ENCODE peak calls at places on chromosomes 16 and 17, in four cellular contexts. I, E, Z and B are unnamed samples.

GRCh38 chr17:78421534-78422266 is 43.3 kb downstream of the PGS1 start:
- DNase-seq in I (peak), Z (peak), E (peak), B (peak)

GRCh38 chr17:17892009-17892408 is 55.2 kb upstream of the SREBF1 start:
- DNase-seq in Z (no peak), E (no peak), I (no peak), B (no peak)

GRCh38 chr17:78001182-78001581 is 42.7 kb downstream of the TNRC6C start:
- DNase-seq in Z (no peak), I (no peak), E (no peak), B (no peak)

GRCh38 chr17:41680426-41681040 is 8.2 kb upstream of the EIF1 start:
- DNase-seq in I (no peak), Z (no peak), E (no peak), B (no peak)

GRCh38 chr17:50279181-50279526 is 4.9 kb downstream of the TMEM92 start:
- DNase-seq in I (no peak), E (no peak), Z (no peak), B (peak)

GRCh38 chr16:83717814-83718213 is 90.0 kb upstream of the HSBP1 start:
- DNase-seq in Z (no peak), E (no peak), I (no peak), B (no peak)

GRCh38 chr17:32558997-32559650 is 72.3 kb downstream of the CDK5R1 start:
- DNase-seq in E (no peak), I (peak), Z (peak), B (peak)

GRCh38 chr17:59199398-59199797 is 10.4 kb upstream of the SMG8 start:
- DNase-seq in I (no peak), E (no peak), Z (no peak), B (no peak)

GRCh38 chr16:1923299-1924034 is 5.3 kb upstream of the HS3ST6 start:
- DNase-seq in Z (no peak), E (peak), I (peak), B (no peak)

GRCh38 chr17:33266116-33266515 is 27.0 kb downstream of the ASIC2 start:
- DNase-seq in E (no peak), Z (no peak), I (no peak), B (no peak)

GRCh38 chr17:42023524-42024349 is 3.8 kb downstream of the NKIRAS2 start:
- DNase-seq in I (peak), Z (no peak), E (no peak), B (no peak)

GRCh38 chr16:57660715-57661463 is 7.2 kb upstream of the ADGRG3 start:
- DNase-seq in E (no peak), I (peak), Z (no peak), B (no peak)

DNA sequence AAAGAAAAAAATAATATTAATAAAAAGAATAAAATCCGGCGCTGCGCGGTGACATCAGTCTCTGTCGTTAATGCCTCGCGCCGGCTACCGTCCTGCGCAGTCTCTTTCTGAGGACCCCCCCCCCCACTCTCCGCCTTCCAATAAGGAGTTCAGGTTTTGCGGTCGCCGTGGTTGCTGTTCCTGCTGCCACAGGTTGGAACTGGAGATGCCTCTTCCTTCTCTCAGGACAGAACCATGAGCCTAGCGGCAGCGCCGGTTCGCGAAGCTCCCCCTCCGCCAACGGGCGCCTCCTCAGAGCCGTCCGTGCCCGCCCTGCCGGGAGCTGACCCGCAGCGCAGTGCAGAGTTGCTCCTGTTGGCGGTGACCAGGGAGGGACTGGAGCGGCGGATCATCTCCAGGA is 2093.4 kb downstream of the TP53TG3F start:
- DNase-seq in I (peak), Z (no peak), E (no peak), B (no peak)
- TF ChIP-seq TAF1 in I (no peak), Z (no peak), E (no peak), B (no peak)

GRCh38 chr16:53207810-53208752 is 153.3 kb downstream of the CHD9 start:
- DNase-seq in I (peak), Z (peak), E (peak), B (peak)
- TF ChIP-seq POLR2A in I (peak), Z (peak), E (peak), B (peak)

GRCh38 chr16:85316944-85317343 is 204.7 kb upstream of the CIBAR2 start:
- DNase-seq in I (peak), Z (no peak), E (no peak), B (no peak)

GRCh38 chr16:85317704-85318103 is 205.4 kb upstream of the CIBAR2 start:
- DNase-seq in Z (no peak), I (no peak), E (no peak), B (no peak)

GRCh38 chr16:85315871-85316270 is 203.6 kb upstream of the CIBAR2 start:
- DNase-seq in I (no peak), E (no peak), Z (no peak), B (no peak)

GRCh38 chr16:85314633-85315032 is 202.4 kb upstream of the CIBAR2 start:
- DNase-seq in I (no peak), Z (no peak), E (no peak), B (no peak)

DNA sequence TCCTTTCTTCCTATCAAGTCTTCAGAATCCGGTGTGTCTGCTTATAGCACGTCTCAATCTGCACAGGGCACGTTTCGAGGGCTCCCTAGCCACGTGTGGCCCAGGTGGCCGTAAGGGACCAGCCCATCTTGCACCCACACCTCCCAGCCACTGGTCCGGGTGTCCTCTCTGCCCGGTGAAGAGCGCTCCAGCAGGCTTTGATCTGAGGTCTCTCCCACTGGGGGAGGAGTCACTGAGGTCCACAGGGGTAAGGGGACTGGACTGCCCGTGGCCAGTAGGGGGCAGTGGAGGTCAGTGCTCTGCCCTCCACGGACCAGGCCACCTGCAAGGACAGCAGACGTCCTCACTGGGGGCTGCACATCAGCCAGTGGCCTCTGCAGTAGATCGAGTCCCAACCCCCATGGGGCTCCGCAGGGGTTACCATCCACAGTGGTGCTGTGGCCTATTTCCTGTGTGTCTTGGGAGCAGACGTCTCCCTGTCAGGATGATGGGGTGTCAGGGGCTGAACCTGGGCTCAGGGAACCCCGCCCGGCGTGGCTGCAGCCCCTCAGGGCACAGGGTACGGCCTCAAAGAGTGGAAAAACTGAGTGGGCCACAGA is 204.1 kb upstream of the CIBAR2 start:
- DNase-seq in I (peak), E (peak), Z (no peak), B (peak)
- TF ChIP-seq TAF1 in I (no peak), E (no peak), Z (no peak), B (no peak)

GRCh38 chr17:39276113-39276512 is 50.4 kb upstream of the STAC2 start:
- DNase-seq in I (no peak), E (no peak), Z (no peak), B (no peak)

GRCh38 chr17:39283098-39283497 is 57.4 kb upstream of the STAC2 start:
- DNase-seq in I (no peak), E (no peak), Z (no peak), B (no peak)

GRCh38 chr17:39277110-39277509 is 51.4 kb upstream of the STAC2 start:
- DNase-seq in E (no peak), Z (peak), I (no peak), B (no peak)

GRCh38 chr17:39283896-39284295 is 58.2 kb upstream of the STAC2 start:
- DNase-seq in Z (no peak), E (no peak), I (no peak), B (no peak)

DNA sequence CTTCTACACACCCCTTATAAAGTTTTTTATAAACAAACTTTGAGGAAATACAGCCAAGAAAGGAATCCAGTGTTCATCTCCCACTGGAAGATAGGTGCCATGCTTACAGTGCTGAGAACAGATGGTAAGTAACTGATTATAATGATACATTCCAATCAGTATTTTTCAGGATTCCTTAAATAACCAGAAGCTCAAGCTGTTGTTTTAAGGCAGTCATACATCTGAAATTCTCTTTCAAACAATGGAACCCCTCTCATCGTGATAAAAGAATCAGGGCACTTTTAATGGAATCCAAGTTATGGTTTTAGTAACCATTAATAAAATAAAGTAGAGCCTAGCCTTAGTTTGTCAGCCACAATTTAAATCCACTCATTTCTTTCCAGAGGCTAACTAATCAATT is 56.1 kb upstream of the STAC2 start:
- DNase-seq in I (peak), E (no peak), Z (no peak), B (no peak)
- TF ChIP-seq POLR2A in I (no peak), E (no peak), Z (no peak), B (no peak)

DNA sequence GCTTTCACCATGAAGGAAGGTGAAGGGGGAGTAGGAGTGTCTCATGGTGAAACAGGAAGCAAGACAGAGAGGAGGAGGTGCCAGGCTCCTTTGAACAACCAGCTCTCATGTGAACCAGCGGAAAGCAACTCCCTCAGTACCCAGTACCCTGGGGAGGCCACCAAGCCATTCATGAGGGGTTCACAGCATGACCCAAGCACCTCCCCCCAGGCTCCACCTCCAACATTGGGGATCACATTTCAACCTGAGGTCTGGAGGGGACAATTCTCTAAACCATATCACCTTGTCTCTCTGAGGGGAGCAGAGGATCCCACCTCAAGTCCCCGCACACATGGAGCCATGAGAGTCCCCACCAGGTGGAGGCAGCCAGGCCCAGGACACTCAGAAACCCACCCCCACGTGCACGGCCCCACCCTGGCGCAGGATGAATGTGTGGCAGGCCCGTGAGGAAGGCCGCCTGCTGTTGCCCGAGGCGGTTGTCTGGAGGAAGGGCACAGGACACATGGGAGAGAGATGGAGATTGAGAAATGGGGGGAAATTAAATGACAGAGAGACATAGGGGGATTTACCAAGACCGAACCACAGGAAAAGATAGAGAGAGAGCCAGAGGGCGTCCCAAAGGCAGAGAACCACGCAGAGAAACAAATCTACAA is 85.9 kb downstream of the TMEM132E start:
- DNase-seq in E (peak), I (no peak), Z (no peak), B (no peak)
- TF ChIP-seq TAF1 in E (peak), I (no peak), Z (no peak), B (no peak)

DNA sequence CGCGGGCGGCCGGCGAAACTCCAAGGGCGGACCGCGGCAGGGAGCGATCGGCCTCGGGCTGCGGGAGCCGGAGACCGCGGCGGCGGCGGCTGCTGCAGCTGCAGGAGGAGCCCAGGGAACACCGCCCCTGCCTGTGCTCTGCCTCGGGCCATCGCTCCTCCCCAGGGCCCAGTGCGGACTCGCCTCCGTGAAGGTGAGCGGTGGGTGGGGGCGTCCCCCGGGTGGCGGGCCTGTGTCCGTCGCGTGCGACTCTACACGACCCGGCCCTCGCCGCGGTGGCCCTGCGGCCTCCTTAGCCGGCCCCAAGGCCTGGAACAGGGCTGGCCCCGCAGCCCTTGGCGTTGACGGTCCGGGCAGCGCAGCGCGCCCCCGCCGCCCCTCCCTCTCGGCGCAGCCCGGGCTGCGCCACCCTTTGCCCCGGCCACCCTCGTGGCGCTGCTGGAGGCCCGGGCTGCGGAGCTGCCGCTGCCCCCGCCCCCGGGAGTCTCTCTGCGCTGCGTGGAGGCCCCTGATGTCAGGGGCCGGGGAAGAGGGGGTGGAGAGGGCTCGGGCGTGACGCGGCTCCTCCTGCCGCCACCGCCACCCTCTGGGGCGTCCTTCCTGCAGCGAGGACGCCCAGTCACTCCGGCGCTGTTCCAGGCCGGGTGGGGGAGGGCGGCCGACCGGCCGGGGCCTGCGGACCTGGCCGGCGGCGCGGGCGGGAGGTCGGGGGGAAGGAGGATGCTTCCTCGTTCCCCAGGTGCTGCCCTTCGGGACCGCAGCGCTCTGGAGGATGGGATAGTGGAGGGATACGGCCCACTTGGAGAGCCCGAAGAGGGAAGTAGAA is 485 bp downstream of the DYNLL2 start:
- DNase-seq in I (peak), Z (no peak), E (peak), B (peak)
- TF ChIP-seq POLR2A in I (no peak), Z (peak), E (no peak), B (no peak)